ENCODE peak calls at places on chromosome 7, in ten cellular contexts. A is tibial artery; H is CD8-positive, alpha-beta memory T cell; F is uterus; J is A549; T is adrenal gland; E is Karpas-422; X is K562; L is psoas muscle; O is suprapubic skin. Z is an unnamed sample.

GRCh38 chr7:115561341-115562110 is 469.0 kb downstream of the TFEC start:
- DNase-seq in A (no peak), H (no peak), F (no peak), J (no peak), T (no peak), E (no peak), X (no peak), L (no peak), O (no peak), Z (no peak)

GRCh38 chr7:30970594-30971094 is 6.9 kb downstream of the GHRHR start:
- DNase-seq in A (no peak), H (no peak), F (no peak), J (no peak), T (peak; percentile 82), E (no peak), X (no peak), L (no peak), O (peak; percentile 65), Z (no peak)

GRCh38 chr7:14754631-14755030 is 147.9 kb downstream of the DGKB start:
- DNase-seq in A (no peak), H (no peak), F (no peak), J (no peak), T (no peak), E (no peak), X (no peak), L (no peak), O (no peak), Z (no peak)

GRCh38 chr7:45001138-45001694 is 1.2 kb downstream of the CCM2 start:
- DNase-seq in A (no peak), H (peak; percentile 82), F (no peak), J (no peak), T (no peak), E (peak; percentile 89), X (peak; percentile 85), L (no peak), O (no peak), Z (peak; percentile 62)

GRCh38 chr7:82335927-82336326 is 107.7 kb downstream of the CACNA2D1 start:
- DNase-seq in A (no peak), H (no peak), F (no peak), J (no peak), T (no peak), E (no peak), X (peak; percentile 6), L (no peak), O (no peak), Z (peak; percentile 27)

GRCh38 chr7:43294080-43294630 is 181.7 kb downstream of the HECW1 start:
- DNase-seq in A (no peak), H (no peak), F (peak; percentile 39), J (peak; percentile 21), T (peak; percentile 68), E (no peak), X (peak; percentile 6), L (no peak), O (no peak), Z (no peak)

GRCh38 chr7:43647772-43648643 is 65.1 kb downstream of the STK17A start:
- DNase-seq in A (peak; percentile 81), H (peak; percentile 57), F (peak; percentile 67), J (peak; percentile 66), T (peak; percentile 92), E (peak; percentile 50), X (no peak), L (peak; percentile 85), O (peak; percentile 81), Z (no peak)

GRCh38 chr7:38819463-38819862 is 89.5 kb downstream of the VPS41 start:
- DNase-seq in A (no peak), H (no peak), F (no peak), J (no peak), T (no peak), E (no peak), X (no peak), L (no peak), O (no peak), Z (no peak)

GRCh38 chr7:96174812-96175211 is 147.1 kb downstream of the SLC25A13 start:
- DNase-seq in A (no peak), H (no peak), F (no peak), J (no peak), T (no peak), E (no peak), X (no peak), L (no peak), O (no peak), Z (no peak)

GRCh38 chr7:96179341-96179740 is 142.6 kb downstream of the SLC25A13 start:
- DNase-seq in A (no peak), H (no peak), F (no peak), J (no peak), T (no peak), E (no peak), X (no peak), L (no peak), O (no peak), Z (no peak)

GRCh38 chr7:96178581-96178980 is 143.3 kb downstream of the SLC25A13 start:
- DNase-seq in A (no peak), H (no peak), F (no peak), J (no peak), T (no peak), E (no peak), X (no peak), L (no peak), O (no peak), Z (no peak)

GRCh38 chr7:96179863-96180262 is 142.0 kb downstream of the SLC25A13 start:
- DNase-seq in A (no peak), H (no peak), F (no peak), J (no peak), T (no peak), E (no peak), X (no peak), L (no peak), O (no peak), Z (peak; percentile 7)

DNA sequence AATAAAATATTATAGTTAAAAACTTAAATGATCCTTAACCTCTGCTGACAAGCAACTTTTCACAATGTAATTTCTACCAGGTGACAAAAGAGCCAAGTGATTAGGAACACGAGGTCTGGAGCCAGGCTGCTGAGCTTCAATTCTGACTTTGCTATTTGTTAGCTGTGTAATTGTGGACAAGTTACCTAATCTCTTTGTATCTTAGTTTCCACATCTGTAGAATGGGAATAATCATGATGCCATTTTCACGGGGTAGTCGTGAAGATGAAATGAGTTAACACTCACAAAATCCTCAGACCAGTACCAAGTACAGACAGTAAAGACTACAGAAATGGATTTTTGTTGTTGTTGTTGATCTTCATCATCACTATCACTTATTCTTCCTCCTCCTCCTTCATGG is 144.5 kb downstream of the SLC25A13 start:
- DNase-seq in A (no peak), H (no peak), F (no peak), J (no peak), T (no peak), E (no peak), X (no peak), L (no peak), O (no peak), Z (no peak)
- H3K4me1 ChIP-seq in A (no peaks in the 10 kb centered on the region), H (no peaks in the 10 kb centered on the region), F (no peaks in the 10 kb centered on the region), J (no peaks in the 10 kb centered on the region), T (no peaks in the 10 kb centered on the region), E (peaks cover 16% of the 10 kb centered on the region), X (no peaks in the 10 kb centered on the region), L (no peaks in the 10 kb centered on the region), O (peaks cover 13% of the 10 kb centered on the region), Z (peaks cover 2% of the 10 kb centered on the region)

GRCh38 chr7:5643280-5643679 is 138.2 kb downstream of the RNF216 start:
- DNase-seq in A (peak; percentile 58), H (peak; percentile 60), F (no peak), J (no peak), T (peak; percentile 79), E (no peak), X (peak; percentile 21), L (peak; percentile 64), O (no peak), Z (peak; percentile 19)
- H3K4me3 ChIP-seq in A (no peak overlapping the region), H (no peak overlapping the region), F (no peak overlapping the region), J (no peak overlapping the region), T (no peak overlapping the region), E (no peak overlapping the region), X (no peak overlapping the region), L (no peak overlapping the region), O (no peak overlapping the region), Z (no peak overlapping the region)

DNA sequence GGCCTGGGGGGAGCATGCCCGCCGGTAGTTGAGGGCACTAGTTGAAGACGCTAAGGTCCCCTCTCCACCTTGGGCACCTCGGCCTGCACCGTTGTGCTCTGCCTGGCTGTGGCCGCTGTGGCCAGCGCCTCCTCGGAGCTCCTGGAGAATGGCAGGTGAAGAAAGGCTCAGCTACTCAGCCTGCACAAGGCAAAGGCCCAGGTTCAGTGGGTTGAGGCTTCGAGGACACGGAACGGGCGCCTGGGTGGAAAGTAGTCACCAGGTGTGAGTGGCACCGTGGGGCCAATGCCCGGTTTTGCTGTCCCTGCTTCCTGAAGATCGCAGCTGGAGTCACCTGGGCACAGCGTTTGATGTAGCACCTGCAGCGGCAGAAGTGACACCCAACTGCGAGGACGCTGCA is 12.4 kb upstream of the ZNF716 start:
- DNase-seq in A (no peak), H (no peak), F (no peak), J (no peak), T (no peak), E (no peak), X (no peak), L (no peak), O (no peak), Z (no peak)
- H3K9me3 ChIP-seq in A (no peaks in the 10 kb centered on the region), H (no peaks in the 10 kb centered on the region), F (no peaks in the 10 kb centered on the region), J (peaks cover 4% of the 10 kb centered on the region), T (no peaks in the 10 kb centered on the region), E (peaks cover 27% of the 10 kb centered on the region), X (peaks cover 1% of the 10 kb centered on the region), L (no peaks in the 10 kb centered on the region), O (peaks cover 26% of the 10 kb centered on the region), Z (peaks cover 2% of the 10 kb centered on the region)

GRCh38 chr7:143256932-143257331 is 6.3 kb upstream of the GSTK1 start:
- DNase-seq in A (no peak), H (no peak), F (no peak), J (no peak), T (no peak), E (peak; percentile 50), X (peak; percentile 92), L (no peak), O (no peak), Z (no peak)

GRCh38 chr7:143259765-143260164 is 3.5 kb upstream of the GSTK1 start:
- DNase-seq in A (no peak), H (no peak), F (no peak), J (no peak), T (no peak), E (no peak), X (peak; percentile 39), L (no peak), O (no peak), Z (peak; percentile 67)

GRCh38 chr7:143257501-143257900 is 5.7 kb upstream of the GSTK1 start:
- DNase-seq in A (no peak), H (no peak), F (no peak), J (peak; percentile 25), T (no peak), E (no peak), X (peak; percentile 45), L (no peak), O (no peak), Z (no peak)

GRCh38 chr7:143256325-143256724 is 6.9 kb upstream of the GSTK1 start:
- DNase-seq in A (no peak), H (no peak), F (no peak), J (no peak), T (no peak), E (no peak), X (peak; percentile 68), L (no peak), O (no peak), Z (no peak)

DNA sequence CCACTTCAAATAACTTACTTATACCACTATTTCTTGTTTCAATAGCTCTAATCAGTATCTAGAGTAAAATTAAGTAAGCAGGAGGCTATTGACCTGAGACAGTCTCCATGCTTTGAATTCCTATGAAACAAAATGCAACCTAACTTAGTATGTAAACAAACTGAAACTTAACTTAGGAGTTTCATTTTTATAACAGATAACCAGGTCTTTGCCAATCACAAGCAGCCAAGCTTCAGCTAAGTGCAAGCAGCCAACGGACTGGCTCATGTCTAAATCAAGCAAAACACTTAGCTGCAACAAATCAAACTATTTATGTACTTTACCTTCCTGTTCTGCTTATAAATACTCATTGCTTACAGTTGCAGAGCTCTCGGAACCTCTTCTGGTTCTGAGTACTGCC is 4.4 kb upstream of the GSTK1 start:
- DNase-seq in A (no peak), H (no peak), F (no peak), J (no peak), T (no peak), E (no peak), X (peak; percentile 57), L (no peak), O (no peak), Z (peak; percentile 52)
- H3K4me1 ChIP-seq in A (peaks cover 5% of the 10 kb centered on the region), H (peaks cover 57% of the 10 kb centered on the region), F (no peaks in the 10 kb centered on the region), J (peaks cover 14% of the 10 kb centered on the region), T (peaks cover under 1% of the 10 kb centered on the region), E (peaks cover 26% of the 10 kb centered on the region), X (peaks cover 51% of the 10 kb centered on the region), L (peaks cover 6% of the 10 kb centered on the region), O (peaks cover 8% of the 10 kb centered on the region), Z (no peaks in the 10 kb centered on the region)

Z was measured in small intestine.